ENCODE peak calls at places on chromosomes 1 and 21, in four cellular contexts. I is endothelial cell, D is HFF-Myc, V is BJ. P is an unnamed sample.

GRCh38 chr1:97332716-97333115 is 588.1 kb downstream of the DPYD start:
- DNase-seq in V (no peak), D (no peak), I (no peak), P (no peak)

GRCh38 chr1:64425521-64425920 is 44.4 kb upstream of the CACHD1 start:
- DNase-seq in V (no peak), D (no peak), I (no peak), P (no peak)

GRCh38 chr1:208524920-208525319 is 280.7 kb upstream of the PLXNA2 start:
- DNase-seq in V (no peak), D (no peak), I (no peak), P (no peak)

GRCh38 chr1:41859686-41860085 is 59.0 kb downstream of the HIVEP3 start:
- DNase-seq in V (no peak), I (no peak), D (no peak), P (no peak)

GRCh38 chr1:84968865-84969264 is 28.0 kb downstream of the MCOLN2 start:
- DNase-seq in V (no peak), I (no peak), D (no peak), P (no peak)

GRCh38 chr1:196278816-196279215 is 329.4 kb downstream of the KCNT2 start:
- DNase-seq in V (no peak), I (no peak), D (no peak), P (no peak)

GRCh38 chr1:225813250-225813964 is 3.5 kb downstream of the EPHX1 start:
- DNase-seq in I (no peak), V (no peak), D (no peak), P (peak; percentile 82)

GRCh38 chr1:93016171-93016570 is 54.9 kb upstream of the DIPK1A start:
- DNase-seq in D (no peak), I (no peak), V (no peak), P (no peak)

GRCh38 chr1:47942238-47942629 is 55.0 kb downstream of the TRABD2B start:
- DNase-seq in D (no peak), V (no peak), I (no peak), P (no peak)

GRCh38 chr1:92882817-92883216 is 51.0 kb downstream of the RPL5 start:
- DNase-seq in D (no peak), V (no peak), I (no peak), P (no peak)

GRCh38 chr1:27117733-27118439 is 37.0 kb downstream of the SLC9A1 start:
- DNase-seq in V (no peak), D (no peak), I (no peak), P (no peak)

GRCh38 chr1:177228721-177229088 is 57.9 kb downstream of the BRINP2 start:
- DNase-seq in V (no peak), D (peak; percentile 19), I (no peak), P (no peak)

GRCh38 chr21:43866233-43866632 is 1.2 kb downstream of the AGPAT3 start:
- DNase-seq in V (no peak), I (no peak), D (peak; percentile 33), P (peak; percentile 52)

GRCh38 chr1:181508486-181509165 is 25.3 kb downstream of the CACNA1E start:
- DNase-seq in D (no peak), I (no peak), V (no peak), P (no peak)

GRCh38 chr1:94199398-94199797 is 38.0 kb downstream of the ARHGAP29 start:
- DNase-seq in V (no peak), D (no peak), I (no peak), P (no peak)

GRCh38 chr1:151282883-151283725 is 1.0 kb downstream of the ZNF687 start:
- DNase-seq in D (no peak), I (peak; percentile 23), V (no peak), P (peak; percentile 64)

GRCh38 chr1:157932082-157932481 is 61.4 kb upstream of the KIRREL1 start:
- DNase-seq in I (no peak), D (peak; percentile 4), V (peak; percentile 1), P (no peak)

GRCh38 chr1:54580856-54581550 is 33.0 kb downstream of the ACOT11 start:
- DNase-seq in D (no peak), I (no peak), V (no peak), P (no peak)

GRCh38 chr1:15083578-15083977 is 70.0 kb upstream of the TMEM51 start:
- DNase-seq in V (no peak), D (no peak), I (no peak), P (no peak)

GRCh38 chr1:42279055-42279454 is 56.0 kb downstream of the FOXJ3 start:
- DNase-seq in I (no peak), V (no peak), D (no peak), P (no peak)

GRCh38 chr1:72178266-72178665 is 104.1 kb downstream of the NEGR1 start:
- DNase-seq in D (no peak), V (no peak), I (no peak), P (no peak)

GRCh38 chr1:245310605-245311531 is 156.1 kb downstream of the KIF26B start:
- DNase-seq in I (peak; percentile 23), D (no peak), V (no peak), P (peak; percentile 17)

GRCh38 chr1:16209847-16210407 is 2.5 kb downstream of the ARHGEF19 start:
- DNase-seq in D (no peak), I (no peak), V (no peak), P (no peak)

GRCh38 chr1:178055093-178055492 is 38.8 kb upstream of the RASAL2 start:
- DNase-seq in V (no peak), I (peak; percentile 42), D (no peak), P (no peak)

GRCh38 chr1:24932284-24932683 is 2.2 kb upstream of the RUNX3 start:
- DNase-seq in V (no peak), D (no peak), I (peak; percentile 84), P (no peak)

GRCh38 chr1:207049514-207049913 is 1.5 kb downstream of the YOD1 start:
- DNase-seq in I (no peak), V (no peak), D (no peak), P (no peak)

GRCh38 chr1:12282142-12282541 is 52.3 kb downstream of the VPS13D start:
- DNase-seq in D (no peak), V (no peak), I (no peak), P (no peak)

GRCh38 chr1:2229032-2229920 is 1.2 kb downstream of the SKI start:
- DNase-seq in I (peak; percentile 57), V (no peak), D (no peak), P (peak; percentile 84)

GRCh38 chr1:92980732-92981647 is 19.7 kb upstream of the DIPK1A start:
- DNase-seq in V (no peak), D (no peak), I (no peak), P (no peak)

GRCh38 chr1:89483010-89483756 is 41.4 kb upstream of the LRRC8B start:
- DNase-seq in V (peak; percentile 5), I (peak; percentile 74), D (peak; percentile 61), P (peak; percentile 68)
- TF ChIP-seq CTCF in V (peak; percentile 74), I (peak; percentile 79), D (peak; percentile 65), P (peak; percentile 49)

GRCh38 chr1:61152706-61153105 is 70.3 kb downstream of the NFIA start:
- DNase-seq in I (no peak), D (no peak), V (no peak), P (no peak)
- TF ChIP-seq CTCF in I (no peak), D (no peak), V (no peak), P (no peak)

GRCh38 chr1:38072858-38073257 is 26.3 kb upstream of the POU3F1 start:
- DNase-seq in V (no peak), D (no peak), I (no peak), P (no peak)

GRCh38 chr1:38068980-38069340 is 22.4 kb upstream of the POU3F1 start:
- DNase-seq in I (no peak), V (no peak), D (no peak), P (no peak)

GRCh38 chr1:38073926-38074677 is 27.5 kb upstream of the POU3F1 start:
- DNase-seq in I (no peak), V (no peak), D (no peak), P (no peak)

GRCh38 chr1:38068220-38068979 is 21.8 kb upstream of the POU3F1 start:
- DNase-seq in D (no peak), V (no peak), I (no peak), P (no peak)

GRCh38 chr1:38071530-38072266 is 25.1 kb upstream of the POU3F1 start:
- DNase-seq in D (no peak), V (no peak), I (no peak), P (no peak)
- TF ChIP-seq CTCF in D (peak; percentile 40), V (peak; percentile 36), I (no peak), P (no peak)

DNA sequence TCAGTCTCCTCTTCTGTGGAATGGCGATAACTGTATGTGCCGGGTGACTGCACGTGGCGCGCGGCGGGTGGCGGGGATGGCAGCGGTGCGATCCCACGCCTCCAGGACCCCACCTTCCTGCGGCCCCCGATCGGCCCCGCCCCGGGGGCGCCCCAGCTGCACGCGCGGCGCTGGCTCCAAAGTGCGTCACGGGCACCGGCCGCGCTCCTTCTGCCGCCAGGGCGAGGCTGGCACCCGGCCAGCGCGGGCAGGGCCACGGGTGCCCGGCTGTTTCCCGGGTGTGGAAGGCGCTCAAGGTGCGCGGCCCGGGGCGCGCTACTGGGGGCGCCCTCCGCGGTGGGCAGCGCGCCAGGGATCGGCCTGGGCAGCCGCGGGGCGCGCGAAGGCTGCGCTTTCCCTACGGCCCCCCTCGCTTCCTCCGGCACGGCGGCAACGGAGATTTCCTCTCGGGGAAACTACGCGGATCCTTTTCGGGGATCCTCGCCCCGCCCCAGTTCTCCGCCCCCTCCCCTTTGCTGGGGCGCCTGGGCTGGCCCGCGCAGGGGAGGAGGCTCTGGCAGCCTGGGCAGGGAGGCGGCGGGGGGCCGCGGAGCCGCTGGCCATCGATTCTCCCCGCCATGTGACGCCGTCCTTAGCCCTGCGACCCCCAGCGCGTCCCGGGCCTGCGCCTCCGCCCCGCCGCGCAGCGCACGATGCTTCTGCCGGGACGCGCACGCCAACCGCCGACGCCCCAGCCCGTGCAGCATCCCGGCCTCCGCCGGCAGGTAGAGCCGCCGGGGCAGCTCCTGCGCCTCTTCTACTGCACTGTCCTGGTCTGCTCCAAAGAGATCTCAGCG is at the start of gene EVA1C:
- DNase-seq in V (no peak), I (peak; percentile 20), D (no peak), P (peak; percentile 86)
- TF ChIP-seq CTCF in V (no peak), I (no peak), D (no peak), P (peak; percentile 75)

GRCh38 chr1:17883136-17883535 is 128.0 kb downstream of the ACTL8 start:
- DNase-seq in D (no peak), V (no peak), I (no peak), P (no peak)
- TF ChIP-seq CTCF in D (no peak), V (no peak), I (no peak), P (no peak)

GRCh38 chr1:22527555-22528296 is 35.6 kb upstream of the EPHA8 start:
- DNase-seq in D (no peak), V (no peak), I (no peak), P (no peak)
- TF ChIP-seq CTCF in D (no peak), V (no peak), I (no peak), P (no peak)

GRCh38 chr1:213979751-213980605 is 7.8 kb upstream of the PROX1 start:
- DNase-seq in I (no peak), D (no peak), V (no peak), P (no peak)
- TF ChIP-seq CTCF in I (no peak), D (no peak), V (no peak), P (no peak)